ENCODE peak calls at places on chromosome 3, in seven cellular contexts. E is AG09309, Y is endothelial cell, I is T-helper 17 cell, X is A549, M is H54, S is nucleus accumbens. A is an unnamed sample.
A peak's percentile ranks its signal among the peaks of the same experiment; 100 is the strongest.

GRCh38 chr3:187878776-187879524 is 133.7 kb upstream of the BCL6 start:
- DNase-seq in X (no peak), E (peak; percentile 38), S (no peak), M (peak; percentile 30), Y (no peak), I (no peak), A (no peak)

GRCh38 chr3:61725851-61726333 is 164.5 kb downstream of the PTPRG start:
- DNase-seq in S (no peak), X (no peak), E (no peak), M (peak; percentile 12), Y (no peak), I (no peak), A (peak; percentile 58)

GRCh38 chr3:13416002-13416793 is 3.9 kb downstream of the NUP210 start:
- DNase-seq in M (no peak), X (peak; percentile 11), I (no peak), Y (peak; percentile 25), E (no peak), S (no peak), A (no peak)

GRCh38 chr3:151282921-151283320 is 4.6 kb upstream of the P2RY14 start:
- DNase-seq in Y (no peak), M (peak; percentile 19), S (no peak), I (no peak), X (peak; percentile 63), E (no peak), A (peak; percentile 42)

GRCh38 chr3:45084820-45085816 is 59.0 kb downstream of the CLEC3B start:
- DNase-seq in M (peak; percentile 70), I (no peak), Y (no peak), X (no peak), S (no peak), E (peak; percentile 82), A (no peak)

GRCh38 chr3:196431193-196432136 is 762 bp downstream of the UBXN7 start:
- DNase-seq in S (no peak), M (peak; percentile 50), X (peak; percentile 31), I (no peak), E (no peak), Y (peak; percentile 36), A (peak; percentile 58)

GRCh38 chr3:128307029-128307633 is 153.8 kb downstream of the EEFSEC start:
- DNase-seq in S (no peak), I (no peak), Y (no peak), E (no peak), M (no peak), X (no peak), A (no peak)

GRCh38 chr3:172106989-172107388 is 67.6 kb downstream of the FNDC3B start:
- DNase-seq in E (no peak), Y (no peak), M (no peak), X (no peak), S (no peak), I (peak; percentile 26), A (no peak)

GRCh38 chr3:136021798-136022197 is 56.3 kb downstream of the PPP2R3A start:
- DNase-seq in M (no peak), S (no peak), X (no peak), Y (no peak), E (no peak), I (no peak), A (no peak)

GRCh38 chr3:126716057-126716456 is 12.0 kb downstream of the CHCHD6 start:
- DNase-seq in X (no peak), E (no peak), I (no peak), S (no peak), M (no peak), Y (no peak), A (no peak)

GRCh38 chr3:9690451-9691450 is 12.9 kb upstream of the CPNE9 start:
- DNase-seq in E (no peak), I (no peak), S (no peak), Y (no peak), X (no peak), M (no peak), A (no peak)

GRCh38 chr3:71453822-71454512 is 129.6 kb downstream of the FOXP1 start:
- DNase-seq in I (no peak), E (no peak), X (no peak), M (no peak), Y (no peak), S (no peak), A (no peak)

GRCh38 chr3:126347543-126348161 is 9.6 kb downstream of the KLF15 start:
- DNase-seq in Y (peak; percentile 2), M (no peak), I (no peak), E (no peak), X (no peak), S (no peak), A (no peak)

GRCh38 chr3:175807175-175807574 is 948.0 kb downstream of the NAALADL2 start:
- DNase-seq in M (no peak), X (no peak), Y (no peak), S (no peak), E (no peak), I (no peak), A (no peak)

GRCh38 chr3:146065573-146066006 is 95.4 kb downstream of the PLOD2 start:
- DNase-seq in S (no peak), X (peak; percentile 73), M (no peak), E (peak; percentile 35), I (no peak), Y (peak; percentile 22), A (no peak)

GRCh38 chr3:117322866-117323265 is 613.3 kb downstream of the TUSC7 start:
- DNase-seq in Y (no peak), S (no peak), I (no peak), E (no peak), X (peak; percentile 13), M (no peak), A (peak; percentile 17)

GRCh38 chr3:64187065-64187959 is 38.0 kb downstream of the PRICKLE2 start:
- DNase-seq in X (peak; percentile 88), I (no peak), E (peak; percentile 84), Y (no peak), S (no peak), M (peak; percentile 61), A (peak; percentile 94)

GRCh38 chr3:144055604-144056003 is 84.0 kb downstream of the DIPK2A start:
- DNase-seq in Y (no peak), S (no peak), M (peak; percentile 22), X (no peak), E (no peak), I (no peak), A (no peak)

GRCh38 chr3:115418583-115418982 is 204.7 kb upstream of the GAP43 start:
- DNase-seq in I (no peak), Y (peak; percentile 5), S (no peak), E (no peak), X (no peak), M (no peak), A (no peak)

GRCh38 chr3:45592405-45592804 is 2.1 kb upstream of the LIMD1 start:
- DNase-seq in X (no peak), Y (no peak), M (no peak), S (no peak), E (no peak), I (no peak), A (no peak)

GRCh38 chr3:152834354-152835310 is at the start of gene P2RY1:
- DNase-seq in Y (peak; percentile 86), E (no peak), I (no peak), M (no peak), S (peak; percentile 64), X (peak; percentile 76), A (peak; percentile 80)

GRCh38 chr3:99532246-99532645 is 106.1 kb upstream of the COL8A1 start:
- DNase-seq in Y (peak; percentile 64), I (no peak), X (peak; percentile 61), M (peak; percentile 38), E (peak; percentile 62), S (no peak), A (peak; percentile 35)

GRCh38 chr3:128297401-128298138 is 144.3 kb downstream of the EEFSEC start:
- DNase-seq in S (no peak), X (peak; percentile 24), Y (no peak), E (peak; percentile 16), I (no peak), M (peak; percentile 42), A (no peak)

GRCh38 chr3:160400048-160400630 is 689 bp downstream of the SMC4 start:
- DNase-seq in S (no peak), I (peak; percentile 11), M (no peak), E (no peak), X (peak; percentile 42), Y (peak; percentile 34), A (no peak)

GRCh38 chr3:24853685-24854341 is 359.2 kb upstream of the THRB start:
- DNase-seq in I (no peak), E (no peak), M (no peak), X (no peak), Y (no peak), S (no peak), A (no peak)

GRCh38 chr3:139222100-139222657 is 121.6 kb upstream of the MRPS22 start:
- DNase-seq in E (no peak), S (no peak), M (no peak), X (no peak), I (no peak), Y (no peak), A (no peak)

GRCh38 chr3:69647081-69647480 is 92.2 kb upstream of the MITF start:
- DNase-seq in X (no peak), S (no peak), M (no peak), E (no peak), Y (no peak), I (no peak), A (no peak)

GRCh38 chr3:120170223-120170622 is 76.0 kb upstream of the GSK3B start:
- DNase-seq in S (no peak), M (peak; percentile 67), I (no peak), E (no peak), Y (no peak), X (peak; percentile 61), A (peak; percentile 72)

GRCh38 chr3:160885791-160886286 is 129.8 kb downstream of the PPM1L start:
- DNase-seq in S (peak; percentile 2), Y (no peak), X (no peak), M (peak; percentile 24), I (no peak), E (no peak), A (no peak)

GRCh38 chr3:71360694-71361093 is 222.8 kb downstream of the FOXP1 start:
- DNase-seq in E (no peak), Y (no peak), X (no peak), I (no peak), M (no peak), S (no peak), A (no peak)

GRCh38 chr3:72137865-72138861 is 353.2 kb upstream of the PROK2 start:
- DNase-seq in E (no peak), S (no peak), M (no peak), I (no peak), Y (no peak), X (no peak), A (no peak)

GRCh38 chr3:177427096-177427495 is 229.8 kb upstream of the TBL1XR1 start:
- DNase-seq in S (no peak), E (no peak), Y (no peak), M (no peak), I (no peak), X (no peak), A (no peak)

GRCh38 chr3:78050276-78051080 is 1010.6 kb downstream of the ROBO2 start:
- DNase-seq in E (no peak), X (no peak), S (no peak), Y (no peak), I (no peak), M (no peak), A (peak; percentile 14)

GRCh38 chr3:104005815-104006214 is 1360.9 kb upstream of the ALCAM start:
- DNase-seq in X (no peak), E (no peak), I (no peak), S (no peak), M (no peak), Y (no peak), A (no peak)

GRCh38 chr3:67082533-67083024 is 84.5 kb downstream of the KBTBD8 start:
- DNase-seq in I (no peak), Y (no peak), M (no peak), X (no peak), S (no peak), E (no peak), A (no peak)

GRCh38 chr3:57434041-57434440 is 110.1 kb downstream of the DNAH12 start:
- DNase-seq in Y (no peak), S (no peak), X (peak; percentile 47), M (peak; percentile 15), E (peak; percentile 8), I (no peak), A (peak; percentile 19)

GRCh38 chr3:191391873-191392808 is 61.8 kb upstream of the UTS2B start:
- DNase-seq in I (no peak), E (no peak), X (no peak), Y (no peak), M (no peak), S (no peak), A (no peak)

GRCh38 chr3:122132949-122133540 is 50.4 kb upstream of the CASR start:
- DNase-seq in Y (no peak), E (no peak), S (no peak), M (no peak), X (no peak), I (no peak), A (peak; percentile 19)

A was measured in Caki2.